ENCODE peak calls at places on chromosomes 16 and 17, in five cellular contexts. One of them, this sample, is unnamed.

GRCh38 chr16:353404-354285 is 1.1 kb upstream of the AXIN1 start:
- DNase-seq in cardiac muscle cell: no peak
- DNase-seq in activated T-cell treated with anti-CD3 and anti-CD28 coated beads, Interleukin-2, amount 50 U/mL, for 1 hour: peak; percentile 34
- DNase-seq in C1 segment of cervical spinal cord: no peak
- DNase-seq in GM23338: no peak
- DNase-seq in this sample: no peak

GRCh38 chr17:82242977-82243647 is 14.3 kb downstream of the SLC16A3 start:
- DNase-seq in cardiac muscle cell: peak; percentile 93
- DNase-seq in activated T-cell treated with anti-CD3 and anti-CD28 coated beads, Interleukin-2, amount 50 U/mL, for 1 hour: no peak
- DNase-seq in C1 segment of cervical spinal cord: peak; percentile 66
- DNase-seq in GM23338: no peak
- DNase-seq in this sample: no peak

GRCh38 chr16:65054457-65054856 is 67.4 kb downstream of the CDH11 start:
- DNase-seq in cardiac muscle cell: peak; percentile 19
- DNase-seq in activated T-cell treated with anti-CD3 and anti-CD28 coated beads, Interleukin-2, amount 50 U/mL, for 1 hour: no peak
- DNase-seq in C1 segment of cervical spinal cord: no peak
- DNase-seq in GM23338: no peak
- DNase-seq in this sample: no peak

GRCh38 chr17:66673668-66674276 is 161.1 kb upstream of the CACNG5 start:
- DNase-seq in cardiac muscle cell: peak; percentile 75
- DNase-seq in activated T-cell treated with anti-CD3 and anti-CD28 coated beads, Interleukin-2, amount 50 U/mL, for 1 hour: peak; percentile 43
- DNase-seq in C1 segment of cervical spinal cord: peak; percentile 38
- DNase-seq in GM23338: peak; percentile 84
- DNase-seq in this sample: peak; percentile 67

GRCh38 chr17:67440311-67441051 is 63.4 kb downstream of the PITPNC1 start:
- DNase-seq in cardiac muscle cell: peak; percentile 17
- DNase-seq in activated T-cell treated with anti-CD3 and anti-CD28 coated beads, Interleukin-2, amount 50 U/mL, for 1 hour: peak; percentile 43
- DNase-seq in C1 segment of cervical spinal cord: no peak
- DNase-seq in GM23338: no peak
- DNase-seq in this sample: no peak

GRCh38 chr17:43562679-43563146 is 16.6 kb upstream of the ETV4 start:
- DNase-seq in cardiac muscle cell: no peak
- DNase-seq in activated T-cell treated with anti-CD3 and anti-CD28 coated beads, Interleukin-2, amount 50 U/mL, for 1 hour: no peak
- DNase-seq in C1 segment of cervical spinal cord: no peak
- DNase-seq in GM23338: peak; percentile 58
- DNase-seq in this sample: no peak

GRCh38 chr16:87407511-87408112 is 15.5 kb downstream of the MAP1LC3B start:
- DNase-seq in cardiac muscle cell: no peak
- DNase-seq in activated T-cell treated with anti-CD3 and anti-CD28 coated beads, Interleukin-2, amount 50 U/mL, for 1 hour: no peak
- DNase-seq in C1 segment of cervical spinal cord: no peak
- DNase-seq in GM23338: no peak
- DNase-seq in this sample: no peak

GRCh38 chr17:70552230-70552981 is 383.1 kb downstream of the KCNJ2 start:
- DNase-seq in cardiac muscle cell: peak; percentile 65
- DNase-seq in activated T-cell treated with anti-CD3 and anti-CD28 coated beads, Interleukin-2, amount 50 U/mL, for 1 hour: no peak
- DNase-seq in C1 segment of cervical spinal cord: peak; percentile 1
- DNase-seq in GM23338: peak; percentile 79
- DNase-seq in this sample: peak; percentile 40

This sample was measured in HEK293T.